ENCODE peak calls at places on chromosomes 2 and 18, in four cellular contexts. E, M, V and G are unnamed samples.

GRCh38 chr2:105258835-105259350 is 17.4 kb downstream of the GPR45 start:
- DNase-seq in E (no peak), M (no peak), V (no peak), G (no peak)

GRCh38 chr2:189221811-189222210 is 42.2 kb upstream of the COL5A2 start:
- DNase-seq in E (no peak), M (no peak), V (no peak), G (no peak)

GRCh38 chr18:37122877-37123276 is 293.9 kb downstream of the KIAA1328 start:
- DNase-seq in E (no peak), M (peak; percentile 5), V (no peak), G (no peak)

GRCh38 chr18:45090526-45091140 is 409.9 kb downstream of the SETBP1 start:
- DNase-seq in E (no peak), M (no peak), V (no peak), G (no peak)

GRCh38 chr2:46270384-46270783 is 26.8 kb upstream of the EPAS1 start:
- DNase-seq in E (no peak), M (no peak), V (no peak), G (no peak)

GRCh38 chr2:231068525-231069222 is 12.0 kb downstream of the PSMD1 start:
- DNase-seq in E (no peak), M (no peak), V (no peak), G (no peak)

GRCh38 chr2:158325031-158325781 is 131.3 kb downstream of the CCDC148 start:
- DNase-seq in E (no peak), M (peak; percentile 3), V (no peak), G (no peak)

GRCh38 chr2:65057391-65058052 is 1.3 kb downstream of the CEP68 start:
- DNase-seq in E (no peak), M (no peak), V (peak; percentile 35), G (peak; percentile 15)

GRCh38 chr18:78623142-78623541 is 356.5 kb upstream of the SALL3 start:
- DNase-seq in E (no peak), M (no peak), V (no peak), G (no peak)

GRCh38 chr2:159322419-159322818 is 35.9 kb upstream of the WDSUB1 start:
- DNase-seq in E (no peak), M (no peak), V (no peak), G (no peak)

GRCh38 chr2:8255448-8255800 is 426.4 kb upstream of the ID2 start:
- DNase-seq in E (no peak), M (no peak), V (no peak), G (no peak)

GRCh38 chr2:30178618-30179404 is 32.0 kb downstream of the YPEL5 start:
- DNase-seq in E (no peak), M (peak; percentile 86), V (no peak), G (no peak)

GRCh38 chr2:52145005-52145404 is 1113.1 kb upstream of the NRXN1 start:
- DNase-seq in E (no peak), M (no peak), V (no peak), G (no peak)

GRCh38 chr2:86337235-86338099 is at the start of gene REEP1:
- DNase-seq in E (peak; percentile 72), M (no peak), V (no peak), G (no peak)

GRCh38 chr2:221124542-221125235 is 447.4 kb downstream of the EPHA4 start:
- DNase-seq in E (no peak), M (no peak), V (no peak), G (no peak)

GRCh38 chr2:163767097-163767496 is 31.3 kb upstream of the FIGN start:
- DNase-seq in E (no peak), M (no peak), V (no peak), G (no peak)

GRCh38 chr2:156338578-156338977 is 6.1 kb upstream of the NR4A2 start:
- DNase-seq in E (no peak), M (no peak), V (no peak), G (no peak)

GRCh38 chr2:27194538-27195354 is 17.1 kb upstream of the ATRAID start:
- DNase-seq in E (no peak), M (no peak), V (no peak), G (no peak)

GRCh38 chr2:143705108-143705686 is 576.0 kb downstream of the ARHGAP15 start:
- DNase-seq in E (no peak), M (peak; percentile 46), V (no peak), G (no peak)

GRCh38 chr2:158969162-158969716 is 799 bp downstream of the TANC1 start:
- DNase-seq in E (no peak), M (no peak), V (no peak), G (no peak)

GRCh38 chr2:161230959-161231358 is 70.7 kb downstream of the TANK start:
- DNase-seq in E (no peak), M (no peak), V (no peak), G (no peak)

GRCh38 chr2:28750316-28751101 is 1.1 kb upstream of the PPP1CB start:
- DNase-seq in E (no peak), M (no peak), V (no peak), G (peak; percentile 22)

GRCh38 chr2:8002765-8003393 is 679.0 kb upstream of the ID2 start:
- DNase-seq in E (no peak), M (no peak), V (no peak), G (no peak)

GRCh38 chr2:239224249-239224605 is 176.6 kb downstream of the HDAC4 start:
- DNase-seq in E (no peak), M (no peak), V (no peak), G (no peak)

GRCh38 chr2:1047485-1047884 is 96.8 kb downstream of the SNTG2 start:
- DNase-seq in E (no peak), M (peak; percentile 3), V (no peak), G (no peak)

GRCh38 chr2:78839259-78839658 is 186.2 kb upstream of the REG3G start:
- DNase-seq in E (no peak), M (no peak), V (no peak), G (no peak)

GRCh38 chr18:23612434-23613090 is 26.3 kb upstream of the NPC1 start:
- DNase-seq in E (no peak), M (no peak), V (no peak), G (no peak)

GRCh38 chr2:157418215-157418614 is 25.7 kb downstream of the CYTIP start:
- DNase-seq in E (no peak), M (no peak), V (no peak), G (no peak)

GRCh38 chr2:46335966-46336436 is 38.8 kb downstream of the EPAS1 start:
- DNase-seq in E (no peak), M (no peak), V (no peak), G (no peak)

GRCh38 chr18:2846638-2847340 is at the start of gene EMILIN2:
- DNase-seq in E (no peak), M (no peak), V (peak; percentile 18), G (no peak)

GRCh38 chr18:13281406-13281805 is 62.8 kb downstream of the LDLRAD4 start:
- DNase-seq in E (no peak), M (no peak), V (no peak), G (no peak)

GRCh38 chr18:59198215-59198614 is 21.7 kb upstream of the GRP start:
- DNase-seq in E (no peak), M (no peak), V (no peak), G (no peak)

GRCh38 chr2:37358466-37358865 is 14.0 kb downstream of the QPCT start:
- DNase-seq in E (no peak), M (no peak), V (no peak), G (no peak)

GRCh38 chr18:55489742-55490055 is 98.3 kb downstream of the TCF4 start:
- DNase-seq in E (no peak), M (no peak), V (no peak), G (no peak)

GRCh38 chr2:201073071-201073470 is 1.3 kb downstream of the NDUFB3 start:
- DNase-seq in E (no peak), M (no peak), V (no peak), G (no peak)

GRCh38 chr2:139992078-139992477 is 1211.9 kb upstream of the NXPH2 start:
- DNase-seq in E (no peak), M (no peak), V (no peak), G (no peak)

GRCh38 chr2:2848198-2848597 is 517.1 kb upstream of the MYT1L start:
- DNase-seq in E (no peak), M (no peak), V (no peak), G (no peak)